ENCODE peak calls at places on chromosomes 4 and X, in five cellular contexts. D, S, A, X and J are unnamed samples.

GRCh38 chr4:169229571-169230028 is 41.2 kb downstream of the SH3RF1 start:
- DNase-seq in D (no peak), S (peak), A (no peak), X (no peak), J (no peak)

GRCh38 chrX:16825306-16826035 is 39.2 kb downstream of the TXLNG start:
- DNase-seq in D (no peak), S (no peak), A (peak), X (no peak), J (no peak)

GRCh38 chr4:155679343-155679742 is 12.7 kb downstream of the GUCY1A1 start:
- DNase-seq in D (no peak), S (no peak), A (no peak), X (no peak), J (no peak)

GRCh38 chr4:147754037-147754445 is 22.2 kb downstream of the ARHGAP10 start:
- DNase-seq in D (no peak), S (no peak), A (no peak), X (no peak), J (no peak)

GRCh38 chrX:44012484-44013096 is 39.4 kb upstream of the NDP start:
- DNase-seq in D (no peak), S (peak), A (no peak), X (no peak), J (peak)

GRCh38 chr4:119659576-119659975 is 31.0 kb upstream of the PDE5A start:
- DNase-seq in D (no peak), S (peak), A (no peak), X (no peak), J (no peak)

GRCh38 chrX:32170481-32170880 is 1040.9 kb downstream of the DMD start:
- DNase-seq in D (no peak), S (no peak), A (no peak), X (no peak), J (no peak)

GRCh38 chrX:101347859-101348451 is 587 bp downstream of the TIMM8A start:
- DNase-seq in D (no peak), S (no peak), A (no peak), X (no peak), J (no peak)

GRCh38 chr4:1130318-1131186 is 17.2 kb upstream of the RNF212 start:
- DNase-seq in D (peak), S (peak), A (peak), X (peak), J (peak)

GRCh38 chr4:75344915-75345314 is 169.3 kb downstream of the RCHY1 start:
- DNase-seq in D (no peak), S (peak), A (no peak), X (no peak), J (no peak)